ENCODE peak calls at places on chromosomes 2 and 18, in five cellular contexts. X, I, N, B and M are unnamed samples.
A peak's percentile ranks its signal among the peaks of the same experiment; 100 is the strongest.

GRCh38 chr2:88211809-88212154 is 41.6 kb downstream of the THNSL2 start:
- DNase-seq in X (no peak), I (no peak), N (no peak), B (no peak), M (no peak)

GRCh38 chr2:144834954-144835633 is 315.2 kb upstream of the ZEB2 start:
- DNase-seq in X (no peak), I (no peak), N (peak; percentile 39), B (peak; percentile 68), M (no peak)

GRCh38 chr2:45170976-45171514 is 161.8 kb upstream of the SIX2 start:
- DNase-seq in X (no peak), I (no peak), N (no peak), B (no peak), M (no peak)

GRCh38 chr2:98412751-98413445 is 31.8 kb upstream of the INPP4A start:
- DNase-seq in X (no peak), I (peak; percentile 61), N (no peak), B (no peak), M (no peak)

GRCh38 chr2:203340791-203341487 is 12.7 kb downstream of the ABI2 start:
- DNase-seq in X (no peak), I (no peak), N (no peak), B (no peak), M (no peak)

GRCh38 chr2:13052547-13052946 is 335.8 kb downstream of the TRIB2 start:
- DNase-seq in X (no peak), I (no peak), N (no peak), B (no peak), M (no peak)

GRCh38 chr2:121124330-121124729 is 160.7 kb downstream of the TFCP2L1 start:
- DNase-seq in X (no peak), I (no peak), N (no peak), B (no peak), M (no peak)

GRCh38 chr2:10007440-10007839 is 35.9 kb upstream of the KLF11 start:
- DNase-seq in X (no peak), I (no peak), N (no peak), B (peak; percentile 63), M (no peak)

GRCh38 chr18:8423051-8423558 is 186.1 kb upstream of the RAB12 start:
- DNase-seq in X (no peak), I (no peak), N (no peak), B (no peak), M (no peak)

GRCh38 chr2:27823564-27823963 is 52.0 kb downstream of the MRPL33 start:
- DNase-seq in X (no peak), I (no peak), N (peak; percentile 31), B (no peak), M (no peak)
- TF ChIP-seq CTCF in X (no peak), I (no peak), N (peak; percentile 30), B (no peak), M (no peak)

GRCh38 chr2:209977386-209978239 is 24.8 kb upstream of the RPE start:
- DNase-seq in X (no peak), I (no peak), N (no peak), B (no peak), M (no peak)
- TF ChIP-seq CTCF in X (peak; percentile 67), I (peak; percentile 76), N (peak; percentile 77), B (peak; percentile 39), M (peak; percentile 67)

GRCh38 chr2:24881623-24882022 is 38.4 kb downstream of the ADCY3 start:
- DNase-seq in X (no peak), I (no peak), N (no peak), B (no peak), M (no peak)
- TF ChIP-seq CTCF in X (no peak), I (peak; percentile 22), N (no peak), B (no peak), M (no peak)

GRCh38 chr18:78659748-78660147 is 319.9 kb upstream of the SALL3 start:
- DNase-seq in X (no peak), I (peak; percentile 44), N (no peak), B (no peak), M (peak; percentile 32)
- TF ChIP-seq CTCF in X (peak; percentile 42), I (peak; percentile 64), N (peak; percentile 47), B (peak; percentile 21), M (peak; percentile 73)

DNA sequence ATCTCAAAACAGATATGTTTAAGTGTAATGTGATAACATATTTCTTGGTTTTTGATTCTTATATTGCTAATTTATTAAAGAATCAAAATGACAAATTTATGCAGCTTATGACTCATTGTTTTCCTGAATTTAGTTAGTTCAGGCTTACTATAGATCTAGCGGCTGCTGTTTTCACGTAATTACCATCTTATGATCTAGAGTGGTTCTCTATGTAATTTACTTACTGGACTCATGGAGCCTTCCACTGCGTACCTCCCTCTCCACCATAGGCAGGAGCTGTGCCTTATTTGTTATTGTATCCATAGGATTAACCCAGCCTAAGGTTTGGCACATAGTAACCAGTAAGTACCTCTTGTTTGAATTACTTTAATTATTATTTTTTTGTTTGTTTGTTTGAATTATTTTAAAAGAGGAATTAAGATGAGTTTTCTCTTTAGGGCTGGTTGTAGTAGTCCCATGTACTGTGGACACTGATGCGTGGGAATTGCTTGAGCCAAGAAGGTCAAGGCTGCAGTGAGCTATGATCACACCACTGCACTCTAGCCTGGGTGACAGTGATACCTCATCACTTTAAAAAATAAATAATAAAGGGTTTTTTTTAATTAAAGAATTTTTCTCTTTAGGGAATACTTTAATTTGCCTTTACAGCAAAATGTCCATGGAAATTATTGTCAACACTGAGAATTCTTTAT is 165.5 kb downstream of the PHLPP1 start:
- DNase-seq in X (no peak), I (no peak), N (no peak), B (no peak), M (no peak)
- TF ChIP-seq CTCF in X (no peak), I (no peak), N (no peak), B (no peak), M (no peak)

GRCh38 chr2:212794471-212794870 is 255.9 kb upstream of the ERBB4 start:
- DNase-seq in X (no peak), I (no peak), N (no peak), B (no peak), M (no peak)

GRCh38 chr2:212797484-212798205 is 259.0 kb upstream of the ERBB4 start:
- DNase-seq in X (no peak), I (no peak), N (no peak), B (no peak), M (no peak)
- TF ChIP-seq CTCF in X (no peak), I (no peak), N (no peak), B (no peak), M (no peak)

GRCh38 chr18:11310476-11311086 is 161.2 kb upstream of the PIEZO2 start:
- DNase-seq in X (no peak), I (peak; percentile 70), N (no peak), B (no peak), M (peak; percentile 25)

GRCh38 chr18:11308499-11308898 is 159.1 kb upstream of the PIEZO2 start:
- DNase-seq in X (no peak), I (no peak), N (no peak), B (no peak), M (no peak)

GRCh38 chr18:11307716-11308115 is 158.3 kb upstream of the PIEZO2 start:
- DNase-seq in X (no peak), I (no peak), N (no peak), B (no peak), M (no peak)

GRCh38 chr18:11305507-11305906 is 156.1 kb upstream of the PIEZO2 start:
- DNase-seq in X (no peak), I (no peak), N (no peak), B (no peak), M (no peak)

GRCh38 chr18:11309172-11309571 is 159.8 kb upstream of the PIEZO2 start:
- DNase-seq in X (no peak), I (no peak), N (no peak), B (no peak), M (no peak)
- TF ChIP-seq CTCF in X (no peak), I (peak; percentile 25), N (no peak), B (no peak), M (no peak)

GRCh38 chr2:19158211-19158610 is 200.2 kb downstream of the OSR1 start:
- DNase-seq in X (no peak), I (no peak), N (no peak), B (no peak), M (no peak)
- TF ChIP-seq CTCF in X (no peak), I (no peak), N (no peak), B (no peak), M (no peak)